ENCODE peak calls at places on chromosomes 1 and 21, in nine cellular contexts. One of them, this sample, is unnamed.

GRCh38 chr1:13893456-13893855 is 193.5 kb downstream of the PRDM2 start:
- DNase-seq in fibroblast of lung: no peak
- DNase-seq in dorsolateral prefrontal cortex: no peak
- DNase-seq in foreskin fibroblast: no peak
- DNase-seq in RWPE1: no peak
- DNase-seq in left lung: no peak
- DNase-seq in neural crest cell: no peak
- DNase-seq in stomach: no peak
- DNase-seq in lung: no peak
- DNase-seq in this sample: no peak

GRCh38 chr1:23383547-23384311 is 14.1 kb upstream of the ZNF436 start:
- DNase-seq in fibroblast of lung: no peak
- DNase-seq in dorsolateral prefrontal cortex: no peak
- DNase-seq in foreskin fibroblast: no peak
- DNase-seq in RWPE1: no peak
- DNase-seq in left lung: no peak
- DNase-seq in neural crest cell: no peak
- DNase-seq in stomach: no peak
- DNase-seq in lung: no peak
- DNase-seq in this sample: no peak

GRCh38 chr1:22831729-22832413 is 121.2 kb downstream of the EPHB2 start:
- DNase-seq in fibroblast of lung: peak
- DNase-seq in dorsolateral prefrontal cortex: no peak
- DNase-seq in foreskin fibroblast: peak
- DNase-seq in RWPE1: peak
- DNase-seq in left lung: no peak
- DNase-seq in neural crest cell: no peak
- DNase-seq in stomach: peak
- DNase-seq in lung: peak
- DNase-seq in this sample: no peak

GRCh38 chr21:38661296-38662223 is 144.2 kb upstream of the ETS2 start:
- DNase-seq in fibroblast of lung: peak
- DNase-seq in dorsolateral prefrontal cortex: no peak
- DNase-seq in foreskin fibroblast: no peak
- DNase-seq in RWPE1: no peak
- DNase-seq in left lung: peak
- DNase-seq in neural crest cell: peak
- DNase-seq in stomach: no peak
- DNase-seq in lung: no peak
- DNase-seq in this sample: no peak

GRCh38 chr1:186722711-186723309 is 42.6 kb upstream of the PTGS2 start:
- DNase-seq in fibroblast of lung: peak
- DNase-seq in dorsolateral prefrontal cortex: no peak
- DNase-seq in foreskin fibroblast: peak
- DNase-seq in RWPE1: peak
- DNase-seq in left lung: no peak
- DNase-seq in neural crest cell: no peak
- DNase-seq in stomach: no peak
- DNase-seq in lung: no peak
- DNase-seq in this sample: no peak

GRCh38 chr1:205241366-205242030 is 13.8 kb downstream of the TMCC2 start:
- DNase-seq in fibroblast of lung: no peak
- DNase-seq in dorsolateral prefrontal cortex: no peak
- DNase-seq in foreskin fibroblast: no peak
- DNase-seq in RWPE1: no peak
- DNase-seq in left lung: peak
- DNase-seq in neural crest cell: no peak
- DNase-seq in stomach: no peak
- DNase-seq in lung: no peak
- DNase-seq in this sample: no peak

GRCh38 chr1:54408701-54409066 is 2.5 kb upstream of the SSBP3 start:
- DNase-seq in fibroblast of lung: no peak
- DNase-seq in dorsolateral prefrontal cortex: no peak
- DNase-seq in foreskin fibroblast: no peak
- DNase-seq in RWPE1: no peak
- DNase-seq in left lung: no peak
- DNase-seq in neural crest cell: no peak
- DNase-seq in stomach: no peak
- DNase-seq in lung: no peak
- DNase-seq in this sample: no peak

GRCh38 chr1:242454262-242455051 is 70.0 kb downstream of the PLD5 start:
- DNase-seq in fibroblast of lung: peak
- DNase-seq in dorsolateral prefrontal cortex: no peak
- DNase-seq in foreskin fibroblast: peak
- DNase-seq in RWPE1: peak
- DNase-seq in left lung: no peak
- DNase-seq in neural crest cell: no peak
- DNase-seq in stomach: no peak
- DNase-seq in lung: no peak
- DNase-seq in this sample: no peak

GRCh38 chr1:204454476-204454875 is 40.1 kb downstream of the PIK3C2B start:
- DNase-seq in fibroblast of lung: no peak
- DNase-seq in dorsolateral prefrontal cortex: no peak
- DNase-seq in foreskin fibroblast: no peak
- DNase-seq in RWPE1: no peak
- DNase-seq in left lung: no peak
- DNase-seq in neural crest cell: no peak
- DNase-seq in stomach: no peak
- DNase-seq in lung: no peak
- DNase-seq in this sample: no peak

GRCh38 chr1:84122780-84123382 is 21.2 kb upstream of the PRKACB start:
- DNase-seq in fibroblast of lung: peak
- DNase-seq in dorsolateral prefrontal cortex: peak
- DNase-seq in foreskin fibroblast: peak
- DNase-seq in RWPE1: peak
- DNase-seq in left lung: no peak
- DNase-seq in neural crest cell: peak
- DNase-seq in stomach: peak
- DNase-seq in lung: no peak
- DNase-seq in this sample: no peak

GRCh38 chr1:108016451-108016920 is 51.5 kb upstream of the VAV3 start:
- DNase-seq in fibroblast of lung: peak
- DNase-seq in dorsolateral prefrontal cortex: no peak
- DNase-seq in foreskin fibroblast: peak
- DNase-seq in RWPE1: peak
- DNase-seq in left lung: no peak
- DNase-seq in neural crest cell: no peak
- DNase-seq in stomach: no peak
- DNase-seq in lung: no peak
- DNase-seq in this sample: no peak

GRCh38 chr21:29145837-29146453 is 15.5 kb downstream of the MAP3K7CL start:
- DNase-seq in fibroblast of lung: no peak
- DNase-seq in dorsolateral prefrontal cortex: no peak
- DNase-seq in foreskin fibroblast: no peak
- DNase-seq in RWPE1: peak
- DNase-seq in left lung: no peak
- DNase-seq in neural crest cell: no peak
- DNase-seq in stomach: no peak
- DNase-seq in lung: no peak
- DNase-seq in this sample: no peak

GRCh38 chr1:76239470-76239918 is 164.9 kb downstream of the ST6GALNAC3 start:
- DNase-seq in fibroblast of lung: no peak
- DNase-seq in dorsolateral prefrontal cortex: no peak
- DNase-seq in foreskin fibroblast: no peak
- DNase-seq in RWPE1: no peak
- DNase-seq in left lung: no peak
- DNase-seq in neural crest cell: no peak
- DNase-seq in stomach: no peak
- DNase-seq in lung: no peak
- DNase-seq in this sample: no peak

GRCh38 chr1:167430849-167431242 is 87.5 kb downstream of the CD247 start:
- DNase-seq in fibroblast of lung: no peak
- DNase-seq in dorsolateral prefrontal cortex: no peak
- DNase-seq in foreskin fibroblast: no peak
- DNase-seq in RWPE1: no peak
- DNase-seq in left lung: no peak
- DNase-seq in neural crest cell: no peak
- DNase-seq in stomach: no peak
- DNase-seq in lung: no peak
- DNase-seq in this sample: no peak

DNA sequence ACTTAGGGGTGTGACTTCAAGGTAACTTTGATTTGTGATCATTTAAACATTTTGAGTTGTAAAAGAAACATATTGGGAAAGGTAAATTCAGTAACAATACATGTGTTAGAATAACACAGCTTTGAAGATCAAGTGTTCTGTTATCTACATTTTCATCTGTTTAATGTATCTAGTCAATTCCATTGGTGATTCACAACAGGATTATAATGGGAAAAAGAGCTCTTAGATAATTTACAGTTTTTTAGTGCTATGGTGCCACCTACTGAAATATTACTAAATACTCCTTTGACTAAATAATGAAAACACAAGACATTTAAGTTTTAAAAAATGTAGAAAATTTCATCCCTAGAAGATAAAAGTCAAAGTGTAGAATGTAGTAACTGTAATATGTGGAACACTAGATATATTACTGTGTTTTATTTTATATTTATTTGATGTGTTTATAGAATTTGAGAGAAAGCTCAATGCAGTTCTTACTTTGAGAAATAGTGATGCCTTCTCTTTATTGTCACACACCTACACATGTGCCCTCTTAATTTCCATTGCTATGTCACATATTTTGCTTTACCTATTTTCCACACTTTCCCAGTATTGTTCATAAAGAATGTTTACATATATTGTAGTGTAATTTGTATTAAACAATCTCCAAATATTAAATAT is 47.4 kb downstream of the PTPRC start:
- DNase-seq in fibroblast of lung: peak
- DNase-seq in dorsolateral prefrontal cortex: no peak
- DNase-seq in foreskin fibroblast: no peak
- DNase-seq in RWPE1: peak
- DNase-seq in left lung: no peak
- DNase-seq in neural crest cell: no peak
- DNase-seq in stomach: no peak
- DNase-seq in lung: no peak
- DNase-seq in this sample: no peak
- TF ChIP-seq CTCF in fibroblast of lung: no peak
- TF ChIP-seq CTCF in dorsolateral prefrontal cortex: peak
- TF ChIP-seq CTCF in foreskin fibroblast: no peak
- TF ChIP-seq CTCF in RWPE1: peak
- TF ChIP-seq CTCF in left lung: no peak
- TF ChIP-seq CTCF in neural crest cell: peak
- TF ChIP-seq CTCF in stomach: peak
- TF ChIP-seq CTCF in lung: no peak
- TF ChIP-seq CTCF in this sample: peak

DNA sequence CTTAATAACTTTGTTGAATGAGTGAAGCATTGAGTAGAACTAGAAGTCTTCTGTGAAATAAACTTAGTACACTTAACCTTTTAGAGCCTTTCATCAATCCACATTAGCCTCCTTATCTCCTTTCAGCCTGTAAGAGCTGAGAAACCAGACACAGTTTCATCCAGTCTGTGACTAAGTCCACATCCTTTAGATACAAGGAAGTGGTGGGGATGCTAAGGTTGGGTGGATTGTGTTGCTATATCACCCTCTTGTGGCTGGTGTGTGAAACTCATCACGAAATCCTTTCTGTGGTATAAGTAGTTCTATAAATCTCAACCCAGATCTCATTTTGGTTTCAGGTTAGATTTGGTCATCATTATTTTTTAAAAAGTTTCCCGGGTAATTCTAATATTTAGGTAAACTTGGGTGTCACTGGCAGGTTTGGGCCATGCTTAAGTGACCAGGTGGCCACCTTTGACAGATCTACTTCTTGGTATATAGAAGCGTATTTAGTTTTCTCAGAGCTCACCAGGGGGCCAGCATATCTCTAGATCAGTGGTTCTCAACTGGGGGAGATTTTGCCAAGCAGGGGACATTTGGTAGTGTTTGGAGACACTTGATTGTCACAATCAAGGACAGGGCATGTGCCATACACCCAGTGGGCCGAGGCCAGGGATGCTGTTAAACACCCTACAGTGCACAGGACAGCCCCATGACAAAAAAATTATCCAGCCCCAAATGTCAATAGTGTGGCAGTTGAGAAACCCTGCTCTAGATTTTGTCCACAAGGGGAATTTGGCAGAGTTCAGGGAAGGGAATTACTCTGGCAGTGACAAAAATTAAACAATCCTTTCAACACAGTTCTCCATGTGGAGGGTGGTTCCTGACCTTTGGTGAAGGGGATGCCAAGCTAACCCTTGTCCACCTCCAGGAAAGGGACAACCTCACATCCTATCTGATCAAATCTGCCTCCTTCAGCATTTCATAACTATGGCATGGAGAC is 28.0 kb upstream of the CD84 start:
- DNase-seq in fibroblast of lung: peak
- DNase-seq in dorsolateral prefrontal cortex: no peak
- DNase-seq in foreskin fibroblast: peak
- DNase-seq in RWPE1: peak
- DNase-seq in left lung: no peak
- DNase-seq in neural crest cell: peak
- DNase-seq in stomach: peak
- DNase-seq in lung: peak
- DNase-seq in this sample: peak
- TF ChIP-seq CTCF in fibroblast of lung: peak
- TF ChIP-seq CTCF in dorsolateral prefrontal cortex: peak
- TF ChIP-seq CTCF in foreskin fibroblast: peak
- TF ChIP-seq CTCF in RWPE1: peak
- TF ChIP-seq CTCF in left lung: peak
- TF ChIP-seq CTCF in neural crest cell: peak
- TF ChIP-seq CTCF in stomach: peak
- TF ChIP-seq CTCF in lung: peak
- TF ChIP-seq CTCF in this sample: peak

DNA sequence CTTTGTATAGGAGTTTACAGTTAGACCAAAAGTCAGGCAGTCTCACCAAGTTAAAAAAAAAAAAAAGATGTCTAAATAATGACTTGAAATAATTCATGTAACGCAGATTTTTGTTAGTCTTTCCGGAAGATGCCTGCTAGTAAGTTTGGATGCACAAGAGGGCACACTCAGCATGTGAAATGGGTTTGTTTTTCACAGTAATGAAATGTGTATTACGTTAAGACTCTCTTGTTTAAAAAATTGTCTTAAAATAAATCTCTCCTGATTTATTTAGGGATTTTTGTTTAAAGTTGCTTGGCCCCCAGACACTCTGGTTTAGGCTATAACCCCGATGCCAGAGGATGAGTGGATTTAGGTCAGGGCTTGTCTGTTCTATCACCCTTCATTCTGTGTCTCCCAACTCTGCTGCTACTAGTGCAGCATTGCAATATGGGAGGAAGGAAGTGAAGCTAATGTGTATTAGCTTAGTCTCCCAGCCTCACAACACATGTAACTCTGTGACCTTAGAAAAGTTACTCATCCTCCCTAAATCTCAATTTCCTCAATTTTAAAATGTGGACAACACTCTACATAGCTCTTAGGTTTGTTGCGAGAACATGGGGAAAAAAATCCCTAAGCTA is 25.7 kb downstream of the CTH start:
- DNase-seq in fibroblast of lung: peak
- DNase-seq in dorsolateral prefrontal cortex: no peak
- DNase-seq in foreskin fibroblast: peak
- DNase-seq in RWPE1: no peak
- DNase-seq in left lung: no peak
- DNase-seq in neural crest cell: no peak
- DNase-seq in stomach: no peak
- DNase-seq in lung: no peak
- DNase-seq in this sample: no peak
- TF ChIP-seq CTCF in fibroblast of lung: peak
- TF ChIP-seq CTCF in dorsolateral prefrontal cortex: peak
- TF ChIP-seq CTCF in foreskin fibroblast: peak
- TF ChIP-seq CTCF in RWPE1: no peak
- TF ChIP-seq CTCF in left lung: no peak
- TF ChIP-seq CTCF in neural crest cell: peak
- TF ChIP-seq CTCF in stomach: no peak
- TF ChIP-seq CTCF in lung: peak
- TF ChIP-seq CTCF in this sample: no peak

GRCh38 chr1:114107474-114108175 is 46.0 kb downstream of the SYT6 start:
- DNase-seq in fibroblast of lung: no peak
- DNase-seq in dorsolateral prefrontal cortex: no peak
- DNase-seq in foreskin fibroblast: no peak
- DNase-seq in RWPE1: no peak
- DNase-seq in left lung: no peak
- DNase-seq in neural crest cell: no peak
- DNase-seq in stomach: no peak
- DNase-seq in lung: no peak
- DNase-seq in this sample: no peak
- TF ChIP-seq CTCF in fibroblast of lung: no peak
- TF ChIP-seq CTCF in dorsolateral prefrontal cortex: no peak
- TF ChIP-seq CTCF in foreskin fibroblast: no peak
- TF ChIP-seq CTCF in RWPE1: no peak
- TF ChIP-seq CTCF in left lung: no peak
- TF ChIP-seq CTCF in neural crest cell: no peak
- TF ChIP-seq CTCF in stomach: no peak
- TF ChIP-seq CTCF in lung: no peak
- TF ChIP-seq CTCF in this sample: no peak

This sample was measured in mesothelial cell of epicardium.